ENCODE peak calls at places on chromosomes 5 and 9, in four cellular contexts. O is heart left ventricle; X is activated T-helper 17 cell treated with anti-CD3 and anti-CD28 coated beads, Interleukin-2, amount 50 U/mL, for 72 hours; D is T-cell. C is an unnamed sample.

GRCh38 chr5:231661-232060 is 13.5 kb downstream of the SDHA start:
- ATAC-seq in D (no peak), O (no peak), X (peak), C (no peak)

GRCh38 chr9:78821126-78821822 is 524.3 kb downstream of the PSAT1 start:
- ATAC-seq in O (no peak), D (no peak), X (peak), C (no peak)

GRCh38 chr5:53937467-53937866 is 372.9 kb downstream of the ARL15 start:
- ATAC-seq in D (no peak), X (no peak), O (no peak), C (no peak)

GRCh38 chr5:115484368-115484767 is 60.2 kb downstream of the FEM1C start:
- ATAC-seq in O (no peak), D (no peak), X (no peak), C (no peak)

GRCh38 chr5:40396312-40396711 is 283.4 kb upstream of the PTGER4 start:
- ATAC-seq in O (no peak), X (no peak), D (no peak), C (no peak)

GRCh38 chr9:91913096-91913495 is 36.9 kb downstream of the ROR2 start:
- ATAC-seq in O (no peak), D (no peak), X (peak), C (no peak)

GRCh38 chr5:40630166-40630565 is 49.5 kb upstream of the PTGER4 start:
- ATAC-seq in X (no peak), O (no peak), D (no peak), C (no peak)

GRCh38 chr9:128203842-128204551 is 818 bp downstream of the DNM1 start:
- ATAC-seq in D (peak), O (no peak), X (peak), C (no peak)

GRCh38 chr9:115300896-115301295 is 182.9 kb upstream of the TNC start:
- ATAC-seq in X (no peak), O (no peak), D (no peak), C (no peak)

GRCh38 chr9:124676159-124676551 is 95.0 kb downstream of the NR6A1 start:
- ATAC-seq in O (peak), X (no peak), D (no peak), C (no peak)

GRCh38 chr9:127020036-127020435 is 102.4 kb downstream of the ANGPTL2 start:
- ATAC-seq in X (no peak), D (no peak), O (no peak), C (no peak)

GRCh38 chr5:14268236-14268701 is 125.1 kb downstream of the TRIO start:
- ATAC-seq in D (no peak), X (no peak), O (no peak), C (no peak)

GRCh38 chr5:159419567-159419966 is 89.3 kb upstream of the IL12B start:
- ATAC-seq in X (no peak), O (no peak), D (no peak), C (no peak)

GRCh38 chr5:147485814-147486213 is 24.1 kb downstream of the DPYSL3 start:
- ATAC-seq in X (no peak), O (no peak), D (no peak), C (no peak)

GRCh38 chr9:93587284-93587650 is 10.9 kb downstream of the PHF2 start:
- ATAC-seq in O (no peak), X (no peak), D (no peak), C (no peak)

GRCh38 chr9:113468716-113469448 is 5.4 kb downstream of the RGS3 start:
- ATAC-seq in O (peak), X (no peak), D (no peak), C (no peak)

GRCh38 chr5:1543398-1544293 is 19.9 kb upstream of the LPCAT1 start:
- ATAC-seq in O (no peak), X (no peak), D (no peak), C (no peak)

GRCh38 chr5:11609570-11610322 is 294.5 kb downstream of the CTNND2 start:
- ATAC-seq in O (peak), D (no peak), X (no peak), C (no peak)

GRCh38 chr5:173538018-173538417 is 78.4 kb downstream of the BOD1 start:
- ATAC-seq in X (no peak), O (peak), D (no peak), C (no peak)

GRCh38 chr9:137657606-137658005 is 38.8 kb downstream of the EHMT1 start:
- ATAC-seq in X (no peak), O (no peak), D (no peak), C (no peak)

GRCh38 chr5:39542511-39542910 is 117.7 kb upstream of the DAB2 start:
- ATAC-seq in D (no peak), O (no peak), X (no peak), C (no peak)

GRCh38 chr5:160363661-160364060 is 6.8 kb downstream of the C1QTNF2 start:
- ATAC-seq in O (no peak), X (no peak), D (no peak), C (no peak)

GRCh38 chr5:93359296-93359957 is 221.6 kb downstream of the NR2F1-AS1 start:
- ATAC-seq in D (no peak), O (no peak), X (no peak), C (no peak)

C was measured in activated CD4-positive, CD25-positive, alpha-beta regulatory T cell treated with anti-CD3 and anti-CD28 coated beads, Interleukin-2, amount 50 U/mL, for 24 hours.